ENCODE peak calls at places on chromosomes 1 and 21, in seven cellular contexts. W is transverse colon; G is neural progenitor cell; A is MM.1S; L is fibroblast of lung; Y is CD8-positive, alpha-beta T cell; R is NT2/D1. B is an unnamed sample.
A peak's percentile ranks its signal among the peaks of the same experiment; 100 is the strongest.

GRCh38 chr1:240562111-240562590 is 49.8 kb downstream of the GREM2 start:
- DNase-seq in W (no peak), G (no peak), A (peak; percentile 54), L (peak; percentile 46), Y (no peak), R (no peak), B (no peak)

GRCh38 chr1:35505911-35506798 is 51.0 kb downstream of the KIAA0319L start:
- DNase-seq in W (peak; percentile 14), G (no peak), A (peak; percentile 91), L (peak; percentile 84), Y (no peak), R (no peak), B (peak; percentile 52)

GRCh38 chr1:96409689-96410088 is 311.9 kb upstream of the PTBP2 start:
- DNase-seq in W (no peak), G (no peak), A (no peak), L (no peak), Y (no peak), R (no peak), B (no peak)

GRCh38 chr1:17018849-17019248 is 7.1 kb upstream of the ATP13A2 start:
- DNase-seq in W (no peak), G (no peak), A (peak; percentile 69), L (no peak), Y (no peak), R (no peak), B (peak; percentile 6)

GRCh38 chr1:169240449-169241242 is 127.0 kb downstream of the NME7 start:
- DNase-seq in W (no peak), G (no peak), A (no peak), L (peak; percentile 61), Y (no peak), R (no peak), B (no peak)

GRCh38 chr1:86205741-86206140 is 49.2 kb upstream of the COL24A1 start:
- DNase-seq in W (no peak), G (no peak), A (no peak), L (peak; percentile 75), Y (no peak), R (no peak), B (no peak)

GRCh38 chr1:46747683-46748288 is 28.9 kb upstream of the EFCAB14 start:
- DNase-seq in W (peak; percentile 31), G (peak; percentile 83), A (peak; percentile 31), L (peak; percentile 43), Y (no peak), R (peak; percentile 70), B (peak; percentile 52)

GRCh38 chr1:93692983-93693591 is 11.4 kb upstream of the BCAR3 start:
- DNase-seq in W (no peak), G (no peak), A (no peak), L (peak; percentile 91), Y (no peak), R (no peak), B (no peak)

GRCh38 chr1:3651939-3652537 is at the start of gene TP73:
- DNase-seq in W (no peak), G (peak; percentile 72), A (peak; percentile 53), L (peak; percentile 9), Y (no peak), R (no peak), B (no peak)
- H3K4me3 ChIP-seq in W (no peak within 1 kb of the TSS), G (peak within 1 kb of the TSS; percentile 42), A (peak within 1 kb of the TSS; percentile 57), L (no peak within 1 kb of the TSS), Y (peak within 1 kb of the TSS; percentile 19), R (peak within 1 kb of the TSS; percentile 37), B (no peak within 1 kb of the TSS)

GRCh38 chr1:55021965-55022546 is 17.3 kb upstream of the PCSK9 start:
- DNase-seq in W (peak; percentile 92), G (peak; percentile 94), A (peak; percentile 76), L (peak; percentile 84), Y (peak; percentile 27), R (peak; percentile 99), B (peak; percentile 94)
- H3K4me1 ChIP-seq in W (no peaks in the 10 kb centered on the region), G (no peaks in the 10 kb centered on the region), A (no peaks in the 10 kb centered on the region), L (no peaks in the 10 kb centered on the region), Y (no peaks in the 10 kb centered on the region), R (peaks cover 20% of the 10 kb centered on the region), B (no peaks in the 10 kb centered on the region)

DNA sequence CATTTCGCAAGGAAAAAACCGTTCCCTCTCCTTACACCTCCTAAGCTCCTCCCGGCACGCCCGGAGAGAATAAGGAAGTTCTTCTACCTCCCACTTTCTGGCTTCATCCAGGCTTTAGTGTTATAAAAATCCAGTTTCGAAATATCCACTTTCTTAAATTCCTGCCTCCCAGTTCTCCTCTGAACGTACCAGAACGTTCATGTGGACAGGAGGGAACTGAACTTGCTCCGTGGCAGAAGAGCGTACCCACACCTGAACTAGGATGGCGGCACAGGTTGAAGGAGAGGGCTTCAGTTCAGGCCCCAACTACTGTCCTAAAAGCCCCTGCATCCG is 4.4 kb downstream of the LMX1A start:
- DNase-seq in W (no peak), G (peak; percentile 33), A (no peak), L (no peak), Y (no peak), R (no peak), B (no peak)
- H3K4me3 ChIP-seq in W (no peak overlapping the region), G (peak overlapping the region; percentile 65), A (no peak overlapping the region), L (no peak overlapping the region), Y (no peak overlapping the region), R (peak overlapping the region; percentile 48), B (no peak overlapping the region)

DNA sequence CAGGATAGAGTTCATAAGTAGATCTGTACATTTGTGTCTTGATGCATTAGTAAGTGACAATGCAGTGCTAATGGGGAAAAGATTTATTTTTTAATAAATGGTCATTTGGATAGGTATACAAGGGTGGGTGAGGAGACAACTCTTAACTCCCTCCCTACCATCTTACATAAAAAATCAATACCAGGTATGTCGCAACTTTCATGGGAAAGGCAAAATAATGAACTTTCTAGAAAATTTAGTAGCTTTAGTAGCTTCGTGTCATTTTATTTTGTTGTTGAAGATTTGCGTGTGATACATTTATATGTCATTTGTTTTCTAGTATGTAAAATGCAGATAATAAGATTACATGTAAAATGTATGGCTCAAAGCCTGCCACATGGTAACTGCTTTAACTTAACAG is 310.8 kb downstream of the RYR2 start:
- DNase-seq in W (no peak), G (no peak), A (no peak), L (no peak), Y (no peak), R (no peak), B (no peak)
- H3K4me1 ChIP-seq in W (no peaks in the 10 kb centered on the region), G (no peaks in the 10 kb centered on the region), A (no peaks in the 10 kb centered on the region), L (no peaks in the 10 kb centered on the region), Y (no peaks in the 10 kb centered on the region), R (no peaks in the 10 kb centered on the region), B (no peaks in the 10 kb centered on the region)

GRCh38 chr1:204348197-204348596 is 11.5 kb downstream of the PLEKHA6 start:
- DNase-seq in W (peak; percentile 63), G (no peak), A (no peak), L (no peak), Y (no peak), R (no peak), B (no peak)

GRCh38 chr1:204350857-204351573 is 8.7 kb downstream of the PLEKHA6 start:
- DNase-seq in W (peak; percentile 72), G (peak; percentile 98), A (no peak), L (peak; percentile 79), Y (no peak), R (peak; percentile 94), B (peak; percentile 73)

GRCh38 chr1:204348722-204349121 is 11.0 kb downstream of the PLEKHA6 start:
- DNase-seq in W (peak; percentile 77), G (peak; percentile 60), A (no peak), L (peak; percentile 63), Y (no peak), R (no peak), B (peak; percentile 60)

GRCh38 chr1:204349602-204350001 is 10.1 kb downstream of the PLEKHA6 start:
- DNase-seq in W (no peak), G (no peak), A (no peak), L (no peak), Y (no peak), R (no peak), B (no peak)

DNA sequence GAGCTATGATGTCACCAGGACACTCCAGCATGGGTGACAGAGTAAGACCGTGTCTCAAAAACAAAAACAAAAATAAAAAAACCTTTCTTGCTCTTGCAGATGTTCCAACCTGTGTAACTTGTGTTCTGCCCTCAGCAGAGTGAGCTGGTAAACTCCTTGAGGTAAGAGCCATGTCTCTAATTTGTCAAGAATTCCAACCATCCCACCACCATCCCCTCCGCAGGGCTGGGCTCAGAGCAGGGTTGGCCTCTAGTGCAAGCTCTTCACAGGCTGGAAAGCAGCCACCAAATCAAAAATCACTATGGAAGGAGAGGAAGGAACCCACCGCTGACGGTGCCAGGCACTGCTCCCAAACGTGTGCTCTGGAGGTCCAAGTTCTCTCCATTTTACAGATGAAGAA is 9.5 kb downstream of the PLEKHA6 start:
- DNase-seq in W (no peak), G (no peak), A (no peak), L (no peak), Y (no peak), R (no peak), B (no peak)
- H3K4me3 ChIP-seq in W (no peak overlapping the region), G (peak overlapping the region; percentile 26), A (no peak overlapping the region), L (peak overlapping the region; percentile 34), Y (no peak overlapping the region), R (no peak overlapping the region), B (no peak overlapping the region)

GRCh38 chr21:38813143-38813542 is 7.4 kb downstream of the ETS2 start:
- DNase-seq in W (no peak), G (no peak), A (no peak), L (no peak), Y (no peak), R (no peak), B (no peak)

GRCh38 chr21:38813554-38813953 is 7.8 kb downstream of the ETS2 start:
- DNase-seq in W (no peak), G (no peak), A (no peak), L (peak; percentile 13), Y (no peak), R (no peak), B (no peak)

GRCh38 chr21:38814126-38815059 is 8.7 kb downstream of the ETS2 start:
- DNase-seq in W (peak; percentile 57), G (peak; percentile 55), A (no peak), L (no peak), Y (no peak), R (peak; percentile 84), B (no peak)

GRCh38 chr21:38816400-38816973 is 10.8 kb downstream of the ETS2 start:
- DNase-seq in W (no peak), G (no peak), A (no peak), L (no peak), Y (no peak), R (no peak), B (no peak)

GRCh38 chr21:38815060-38815405 is 9.3 kb downstream of the ETS2 start:
- DNase-seq in W (no peak), G (no peak), A (no peak), L (peak; percentile 88), Y (no peak), R (no peak), B (no peak)
- H3K4me1 ChIP-seq in W (peaks cover 37% of the 10 kb centered on the region), G (peaks cover 16% of the 10 kb centered on the region), A (no peaks in the 10 kb centered on the region), L (peaks cover 12% of the 10 kb centered on the region), Y (no peaks in the 10 kb centered on the region), R (peaks cover 6% of the 10 kb centered on the region), B (no peaks in the 10 kb centered on the region)

GRCh38 chr1:6572653-6573383 is 7.0 kb upstream of the ZBTB48 start:
- DNase-seq in W (no peak), G (no peak), A (no peak), L (no peak), Y (no peak), R (no peak), B (no peak)
- H3K4me3 ChIP-seq in W (no peak overlapping the region), G (no peak overlapping the region), A (no peak overlapping the region), L (no peak overlapping the region), Y (no peak overlapping the region), R (no peak overlapping the region), B (no peak overlapping the region)

B was measured in body of pancreas.